ENCODE peak calls at places on chromosome 6, in nine cellular contexts. B, K, U, V, X, G, S, C and L are unnamed samples.

GRCh38 chr6:41705996-41706835 is 29.2 kb downstream of the TFEB start:
- DNase-seq in B (peak; percentile 69), K (peak; percentile 22), U (peak; percentile 90), V (no peak), X (peak; percentile 71), G (peak; percentile 68), S (peak; percentile 43), C (peak; percentile 87), L (peak; percentile 81)

GRCh38 chr6:109695468-109695867 is 4.4 kb downstream of the FIG4 start:
- DNase-seq in B (peak; percentile 72), K (no peak), U (no peak), V (no peak), X (no peak), G (no peak), S (no peak), C (no peak), L (no peak)

GRCh38 chr6:84601366-84601765 is 163.0 kb downstream of the TBX18 start:
- DNase-seq in B (no peak), K (no peak), U (no peak), V (no peak), X (no peak), G (no peak), S (no peak), C (no peak), L (no peak)

GRCh38 chr6:90403489-90404381 is 107.1 kb upstream of the BACH2 start:
- DNase-seq in B (peak; percentile 64), K (no peak), U (no peak), V (no peak), X (peak; percentile 54), G (peak; percentile 52), S (no peak), C (no peak), L (no peak)

GRCh38 chr6:9233226-9233625 is 797.9 kb upstream of the SLC35B3 start:
- DNase-seq in B (no peak), K (no peak), U (no peak), V (no peak), X (no peak), G (no peak), S (no peak), C (no peak), L (no peak)

GRCh38 chr6:36545767-36546663 is 1.3 kb downstream of the STK38 start:
- DNase-seq in B (no peak), K (peak; percentile 21), U (peak; percentile 40), V (no peak), X (no peak), G (peak; percentile 44), S (peak; percentile 20), C (no peak), L (peak; percentile 32)

GRCh38 chr6:9250852-9251251 is 815.5 kb upstream of the SLC35B3 start:
- DNase-seq in B (peak; percentile 94), K (peak; percentile 13), U (peak; percentile 6), V (no peak), X (peak; percentile 41), G (peak; percentile 62), S (no peak), C (no peak), L (no peak)

GRCh38 chr6:137233561-137234504 is 14.6 kb upstream of the IFNGR1 start:
- DNase-seq in B (peak; percentile 47), K (peak; percentile 60), U (no peak), V (no peak), X (peak; percentile 34), G (peak; percentile 96), S (no peak), C (no peak), L (no peak)

GRCh38 chr6:30378290-30378937 is 33.5 kb downstream of the RPP21 start:
- DNase-seq in B (peak; percentile 19), K (no peak), U (no peak), V (no peak), X (peak; percentile 36), G (peak; percentile 35), S (no peak), C (no peak), L (no peak)

GRCh38 chr6:1251198-1252155 is 60.4 kb upstream of the FOXQ1 start:
- DNase-seq in B (no peak), K (no peak), U (no peak), V (no peak), X (no peak), G (no peak), S (no peak), C (no peak), L (no peak)

GRCh38 chr6:118768904-118769325 is 117.5 kb upstream of the CEP85L start:
- DNase-seq in B (no peak), K (no peak), U (no peak), V (no peak), X (no peak), G (no peak), S (peak; percentile 14), C (no peak), L (peak; percentile 25)

GRCh38 chr6:41774841-41775240 is 4.9 kb downstream of the FRS3 start:
- DNase-seq in B (no peak), K (no peak), U (no peak), V (no peak), X (no peak), G (no peak), S (no peak), C (no peak), L (no peak)

GRCh38 chr6:168796106-168796505 is 355.1 kb downstream of the SMOC2 start:
- DNase-seq in B (no peak), K (no peak), U (no peak), V (no peak), X (no peak), G (no peak), S (no peak), C (no peak), L (no peak)

GRCh38 chr6:116335612-116336011 is 35.1 kb upstream of the DSE start:
- DNase-seq in B (no peak), K (no peak), U (no peak), V (no peak), X (no peak), G (no peak), S (no peak), C (no peak), L (no peak)

GRCh38 chr6:22026160-22026678 is 270.6 kb downstream of the PRL start:
- DNase-seq in B (no peak), K (no peak), U (no peak), V (no peak), X (no peak), G (peak; percentile 32), S (no peak), C (no peak), L (no peak)

GRCh38 chr6:121305957-121306607 is 28.2 kb downstream of the TBC1D32 start:
- DNase-seq in B (peak; percentile 49), K (no peak), U (peak; percentile 21), V (no peak), X (peak; percentile 31), G (peak; percentile 48), S (no peak), C (no peak), L (no peak)

GRCh38 chr6:72246926-72247325 is 360.6 kb downstream of the RIMS1 start:
- DNase-seq in B (peak; percentile 44), K (no peak), U (no peak), V (no peak), X (no peak), G (no peak), S (no peak), C (no peak), L (no peak)

GRCh38 chr6:133248241-133249001 is 7.3 kb downstream of the EYA4 start:
- DNase-seq in B (no peak), K (no peak), U (no peak), V (no peak), X (no peak), G (no peak), S (no peak), C (no peak), L (no peak)

GRCh38 chr6:35084511-35085203 is 56.5 kb downstream of the TCP11 start:
- DNase-seq in B (no peak), K (no peak), U (peak; percentile 15), V (no peak), X (no peak), G (no peak), S (no peak), C (no peak), L (no peak)

GRCh38 chr6:144710207-144710606 is 425.1 kb downstream of the UTRN start:
- DNase-seq in B (peak; percentile 58), K (peak; percentile 78), U (no peak), V (no peak), X (peak; percentile 61), G (peak; percentile 83), S (no peak), C (no peak), L (no peak)

GRCh38 chr6:135089901-135090300 is 35.3 kb upstream of the HBS1L start:
- DNase-seq in B (no peak), K (no peak), U (no peak), V (no peak), X (no peak), G (no peak), S (no peak), C (no peak), L (no peak)

GRCh38 chr6:101830501-101831031 is 437.1 kb downstream of the GRIK2 start:
- DNase-seq in B (no peak), K (no peak), U (no peak), V (no peak), X (no peak), G (peak; percentile 35), S (no peak), C (no peak), L (no peak)

GRCh38 chr6:56399672-56400263 is 152.4 kb upstream of the COL21A1 start:
- DNase-seq in B (no peak), K (no peak), U (no peak), V (no peak), X (no peak), G (no peak), S (no peak), C (no peak), L (no peak)

GRCh38 chr6:168386973-168387372 is 54.0 kb upstream of the SMOC2 start:
- DNase-seq in B (no peak), K (no peak), U (no peak), V (no peak), X (no peak), G (no peak), S (no peak), C (no peak), L (no peak)

GRCh38 chr6:132362318-132363185 is 38.7 kb downstream of the MOXD1 start:
- DNase-seq in B (no peak), K (no peak), U (no peak), V (no peak), X (no peak), G (peak; percentile 39), S (no peak), C (no peak), L (no peak)

GRCh38 chr6:129280719-129281118 is 397.8 kb downstream of the LAMA2 start:
- DNase-seq in B (no peak), K (no peak), U (no peak), V (peak; percentile 15), X (no peak), G (no peak), S (no peak), C (no peak), L (peak; percentile 65)

GRCh38 chr6:109457596-109457996 is 2.0 kb upstream of the MICAL1 start:
- DNase-seq in B (no peak), K (no peak), U (no peak), V (no peak), X (no peak), G (no peak), S (no peak), C (no peak), L (no peak)

GRCh38 chr6:958531-958930 is 265.6 kb upstream of the EXOC2 start:
- DNase-seq in B (no peak), K (peak; percentile 76), U (no peak), V (no peak), X (no peak), G (peak; percentile 68), S (no peak), C (no peak), L (no peak)

GRCh38 chr6:132464538-132465256 is 48.2 kb downstream of the STX7 start:
- DNase-seq in B (no peak), K (no peak), U (no peak), V (no peak), X (peak; percentile 18), G (no peak), S (no peak), C (no peak), L (no peak)

GRCh38 chr6:164379786-164380185 is 929.6 kb downstream of the C6orf118 start:
- DNase-seq in B (no peak), K (no peak), U (no peak), V (no peak), X (no peak), G (peak; percentile 33), S (no peak), C (no peak), L (no peak)

GRCh38 chr6:29559524-29560287 is at the start of gene UBD:
- DNase-seq in B (no peak), K (no peak), U (no peak), V (no peak), X (no peak), G (no peak), S (no peak), C (no peak), L (no peak)